ENCODE peak calls at places on chromosomes 3 and 15, in ten cellular contexts. S, Z, O, X, I, T, L, J, K and A are unnamed samples.

GRCh38 chr3:183247190-183247589 is 5.9 kb upstream of the B3GNT5 start:
- DNase-seq in S (no peak), Z (no peak), O (no peak), X (no peak), I (no peak), T (no peak), L (no peak), J (no peak), K (no peak), A (no peak)

GRCh38 chr15:81270781-81271491 is 53.0 kb downstream of the STARD5 start:
- DNase-seq in S (peak; percentile 92), Z (no peak), O (no peak), X (no peak), I (no peak), T (no peak), L (no peak), J (peak; percentile 62), K (no peak), A (no peak)

GRCh38 chr3:46280105-46280797 is 38.0 kb downstream of the CCR3 start:
- DNase-seq in S (no peak), Z (no peak), O (no peak), X (peak; percentile 21), I (no peak), T (no peak), L (no peak), J (peak; percentile 51), K (no peak), A (no peak)

GRCh38 chr3:11548721-11549131 is 95.0 kb downstream of the VGLL4 start:
- DNase-seq in S (no peak), Z (no peak), O (no peak), X (no peak), I (no peak), T (no peak), L (no peak), J (peak; percentile 85), K (no peak), A (peak; percentile 94)

GRCh38 chr15:27989838-27990237 is 109.3 kb downstream of the OCA2 start:
- DNase-seq in S (no peak), Z (no peak), O (no peak), X (no peak), I (no peak), T (no peak), L (no peak), J (no peak), K (no peak), A (peak; percentile 70)

GRCh38 chr15:67178569-67179210 is 75.8 kb downstream of the AAGAB start:
- DNase-seq in S (no peak), Z (no peak), O (no peak), X (no peak), I (no peak), T (no peak), L (no peak), J (peak; percentile 96), K (no peak), A (no peak)

GRCh38 chr3:179015551-179016020 is 56.0 kb downstream of the ZMAT3 start:
- DNase-seq in S (peak; percentile 82), Z (peak; percentile 22), O (peak; percentile 46), X (peak; percentile 54), I (peak; percentile 8), T (no peak), L (peak; percentile 66), J (peak; percentile 80), K (peak; percentile 90), A (peak; percentile 85)

GRCh38 chr3:95883801-95884200 is 930.6 kb upstream of the EPHA6 start:
- DNase-seq in S (no peak), Z (no peak), O (no peak), X (no peak), I (no peak), T (no peak), L (no peak), J (no peak), K (no peak), A (no peak)

GRCh38 chr15:69578792-69579587 is 126.4 kb downstream of the RPLP1 start:
- DNase-seq in S (no peak), Z (no peak), O (peak; percentile 90), X (no peak), I (no peak), T (peak; percentile 88), L (peak; percentile 19), J (no peak), K (no peak), A (no peak)

GRCh38 chr15:44537728-44538240 is 837 bp downstream of the EIF3J start:
- DNase-seq in S (peak; percentile 39), Z (no peak), O (no peak), X (peak; percentile 23), I (no peak), T (no peak), L (no peak), J (no peak), K (no peak), A (peak; percentile 66)